ENCODE peak calls at places on chromosomes 11 and 22, in ten cellular contexts. One of them, this sample, is unnamed.

GRCh38 chr11:75105462-75105925 is 8.8 kb upstream of the OR2AT4 start:
- DNase-seq in AG04450: no peak
- DNase-seq in AG10803: no peak
- DNase-seq in OCI-LY7: no peak
- DNase-seq in A549: no peak
- DNase-seq in lower leg skin: no peak
- DNase-seq in WERI-Rb-1: no peak
- DNase-seq in endothelial cell: no peak
- DNase-seq in testis: peak
- DNase-seq in hepatocyte: peak
- DNase-seq in this sample: no peak

GRCh38 chr11:112297248-112297866 is 36.7 kb upstream of the PLET1 start:
- DNase-seq in endothelial cell: no peak
- DNase-seq in AG10803: no peak
- DNase-seq in A549: no peak
- DNase-seq in hepatocyte: no peak
- DNase-seq in OCI-LY7: no peak
- DNase-seq in lower leg skin: no peak
- DNase-seq in AG04450: no peak
- DNase-seq in WERI-Rb-1: no peak
- DNase-seq in testis: no peak
- DNase-seq in this sample: no peak

GRCh38 chr11:2689551-2690260 is 10.1 kb downstream of the KCNQ1OT1 start:
- DNase-seq in lower leg skin: no peak
- DNase-seq in endothelial cell: no peak
- DNase-seq in OCI-LY7: peak
- DNase-seq in AG10803: no peak
- DNase-seq in AG04450: no peak
- DNase-seq in A549: no peak
- DNase-seq in WERI-Rb-1: no peak
- DNase-seq in hepatocyte: no peak
- DNase-seq in testis: no peak
- DNase-seq in this sample: no peak

GRCh38 chr11:99973993-99974392 is 713.1 kb upstream of the ARHGAP42 start:
- DNase-seq in WERI-Rb-1: no peak
- DNase-seq in OCI-LY7: no peak
- DNase-seq in A549: peak
- DNase-seq in AG04450: no peak
- DNase-seq in testis: no peak
- DNase-seq in AG10803: no peak
- DNase-seq in endothelial cell: no peak
- DNase-seq in lower leg skin: no peak
- DNase-seq in hepatocyte: peak
- DNase-seq in this sample: no peak

GRCh38 chr11:19080579-19080993 is 20.1 kb upstream of the MRGPRX2 start:
- DNase-seq in testis: peak
- DNase-seq in endothelial cell: no peak
- DNase-seq in WERI-Rb-1: no peak
- DNase-seq in hepatocyte: peak
- DNase-seq in A549: no peak
- DNase-seq in OCI-LY7: no peak
- DNase-seq in lower leg skin: peak
- DNase-seq in AG04450: no peak
- DNase-seq in AG10803: peak
- DNase-seq in this sample: no peak

GRCh38 chr22:39534591-39535301 is 2.2 kb upstream of the RPS19BP1 start:
- DNase-seq in WERI-Rb-1: peak
- DNase-seq in hepatocyte: peak
- DNase-seq in lower leg skin: peak
- DNase-seq in OCI-LY7: peak
- DNase-seq in endothelial cell: peak
- DNase-seq in A549: peak
- DNase-seq in testis: peak
- DNase-seq in AG04450: no peak
- DNase-seq in AG10803: peak
- DNase-seq in this sample: peak

GRCh38 chr11:75465701-75466531 is 32.9 kb upstream of the KLHL35 start:
- DNase-seq in testis: no peak
- DNase-seq in lower leg skin: no peak
- DNase-seq in hepatocyte: peak
- DNase-seq in A549: no peak
- DNase-seq in WERI-Rb-1: peak
- DNase-seq in endothelial cell: peak
- DNase-seq in AG04450: no peak
- DNase-seq in OCI-LY7: no peak
- DNase-seq in AG10803: peak
- DNase-seq in this sample: no peak

GRCh38 chr11:16881074-16881709 is 133.0 kb downstream of the PLEKHA7 start:
- DNase-seq in hepatocyte: peak
- DNase-seq in lower leg skin: peak
- DNase-seq in OCI-LY7: no peak
- DNase-seq in endothelial cell: no peak
- DNase-seq in WERI-Rb-1: peak
- DNase-seq in A549: no peak
- DNase-seq in AG04450: no peak
- DNase-seq in testis: peak
- DNase-seq in AG10803: peak
- DNase-seq in this sample: no peak

GRCh38 chr11:62501432-62501891 is 45.1 kb downstream of the AHNAK start:
- DNase-seq in AG10803: peak
- DNase-seq in lower leg skin: peak
- DNase-seq in WERI-Rb-1: no peak
- DNase-seq in hepatocyte: no peak
- DNase-seq in AG04450: no peak
- DNase-seq in OCI-LY7: no peak
- DNase-seq in A549: no peak
- DNase-seq in endothelial cell: no peak
- DNase-seq in testis: peak
- DNase-seq in this sample: peak

GRCh38 chr11:120326228-120326627 is 1.1 kb downstream of the TLCD5 start:
- DNase-seq in hepatocyte: no peak
- DNase-seq in AG10803: peak
- DNase-seq in WERI-Rb-1: no peak
- DNase-seq in lower leg skin: no peak
- DNase-seq in OCI-LY7: no peak
- DNase-seq in endothelial cell: no peak
- DNase-seq in testis: no peak
- DNase-seq in A549: no peak
- DNase-seq in AG04450: no peak
- DNase-seq in this sample: no peak

GRCh38 chr11:2929511-2929879 is 275 bp upstream of the PHLDA2 start:
- DNase-seq in endothelial cell: no peak
- DNase-seq in AG10803: peak
- DNase-seq in testis: no peak
- DNase-seq in AG04450: no peak
- DNase-seq in lower leg skin: no peak
- DNase-seq in A549: peak
- DNase-seq in WERI-Rb-1: no peak
- DNase-seq in hepatocyte: peak
- DNase-seq in OCI-LY7: no peak
- DNase-seq in this sample: no peak

GRCh38 chr22:36807627-36808026 is 9.2 kb downstream of the PVALB start:
- DNase-seq in A549: no peak
- DNase-seq in testis: no peak
- DNase-seq in lower leg skin: no peak
- DNase-seq in endothelial cell: no peak
- DNase-seq in hepatocyte: no peak
- DNase-seq in AG10803: no peak
- DNase-seq in WERI-Rb-1: no peak
- DNase-seq in OCI-LY7: no peak
- DNase-seq in AG04450: no peak
- DNase-seq in this sample: no peak

GRCh38 chr22:48662476-48663150 is 1165.1 kb downstream of the BRD1 start:
- DNase-seq in hepatocyte: no peak
- DNase-seq in OCI-LY7: no peak
- DNase-seq in testis: no peak
- DNase-seq in WERI-Rb-1: no peak
- DNase-seq in lower leg skin: no peak
- DNase-seq in AG04450: no peak
- DNase-seq in endothelial cell: no peak
- DNase-seq in AG10803: no peak
- DNase-seq in A549: no peak
- DNase-seq in this sample: no peak

GRCh38 chr11:86571273-86571948 is 101.0 kb downstream of the ME3 start:
- DNase-seq in AG10803: no peak
- DNase-seq in OCI-LY7: no peak
- DNase-seq in WERI-Rb-1: peak
- DNase-seq in AG04450: no peak
- DNase-seq in lower leg skin: no peak
- DNase-seq in testis: no peak
- DNase-seq in A549: peak
- DNase-seq in hepatocyte: peak
- DNase-seq in endothelial cell: peak
- DNase-seq in this sample: peak
- TF ChIP-seq CTCF in AG10803: peak
- TF ChIP-seq CTCF in OCI-LY7: peak
- TF ChIP-seq CTCF in WERI-Rb-1: peak
- TF ChIP-seq CTCF in AG04450: peak
- TF ChIP-seq CTCF in lower leg skin: no peak
- TF ChIP-seq CTCF in testis: peak
- TF ChIP-seq CTCF in A549: peak
- TF ChIP-seq CTCF in hepatocyte: peak
- TF ChIP-seq CTCF in endothelial cell: peak
- TF ChIP-seq CTCF in this sample: peak

GRCh38 chr11:94876645-94877445 is 96.5 kb downstream of the CWC15 start:
- DNase-seq in A549: peak
- DNase-seq in endothelial cell: no peak
- DNase-seq in hepatocyte: peak
- DNase-seq in AG04450: peak
- DNase-seq in testis: peak
- DNase-seq in AG10803: peak
- DNase-seq in lower leg skin: peak
- DNase-seq in OCI-LY7: no peak
- DNase-seq in WERI-Rb-1: no peak
- DNase-seq in this sample: no peak
- TF ChIP-seq CTCF in A549: peak
- TF ChIP-seq CTCF in endothelial cell: no peak
- TF ChIP-seq CTCF in hepatocyte: peak
- TF ChIP-seq CTCF in AG04450: peak
- TF ChIP-seq CTCF in testis: no peak
- TF ChIP-seq CTCF in AG10803: peak
- TF ChIP-seq CTCF in lower leg skin: no peak
- TF ChIP-seq CTCF in OCI-LY7: no peak
- TF ChIP-seq CTCF in WERI-Rb-1: no peak
- TF ChIP-seq CTCF in this sample: no peak

DNA sequence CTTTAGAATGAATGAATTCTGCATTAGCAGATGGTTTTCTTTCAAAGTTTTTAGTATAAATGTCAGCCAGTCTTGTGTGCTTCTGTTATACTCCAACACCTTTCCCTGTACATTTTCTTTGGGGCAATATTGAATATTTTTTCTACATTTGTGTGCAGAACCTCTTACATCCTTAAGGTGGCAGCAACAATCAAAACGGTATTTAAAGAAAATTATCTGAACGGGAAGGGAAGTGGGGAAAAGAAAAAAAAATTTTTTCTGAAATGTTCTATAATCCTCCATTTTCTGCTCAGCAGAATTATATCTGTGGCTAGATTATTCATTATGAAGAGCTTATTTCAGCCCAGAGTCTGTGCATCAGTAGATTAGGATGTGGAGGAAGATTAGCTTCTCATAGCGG is 347.3 kb upstream of the RAG2 start:
- DNase-seq in OCI-LY7: peak
- DNase-seq in endothelial cell: no peak
- DNase-seq in lower leg skin: no peak
- DNase-seq in A549: no peak
- DNase-seq in WERI-Rb-1: no peak
- DNase-seq in hepatocyte: peak
- DNase-seq in AG04450: no peak
- DNase-seq in testis: no peak
- DNase-seq in AG10803: peak
- DNase-seq in this sample: no peak
- TF ChIP-seq CTCF in OCI-LY7: peak
- TF ChIP-seq CTCF in endothelial cell: peak
- TF ChIP-seq CTCF in lower leg skin: no peak
- TF ChIP-seq CTCF in A549: peak
- TF ChIP-seq CTCF in WERI-Rb-1: peak
- TF ChIP-seq CTCF in hepatocyte: peak
- TF ChIP-seq CTCF in AG04450: peak
- TF ChIP-seq CTCF in testis: no peak
- TF ChIP-seq CTCF in AG10803: peak
- TF ChIP-seq CTCF in this sample: peak

DNA sequence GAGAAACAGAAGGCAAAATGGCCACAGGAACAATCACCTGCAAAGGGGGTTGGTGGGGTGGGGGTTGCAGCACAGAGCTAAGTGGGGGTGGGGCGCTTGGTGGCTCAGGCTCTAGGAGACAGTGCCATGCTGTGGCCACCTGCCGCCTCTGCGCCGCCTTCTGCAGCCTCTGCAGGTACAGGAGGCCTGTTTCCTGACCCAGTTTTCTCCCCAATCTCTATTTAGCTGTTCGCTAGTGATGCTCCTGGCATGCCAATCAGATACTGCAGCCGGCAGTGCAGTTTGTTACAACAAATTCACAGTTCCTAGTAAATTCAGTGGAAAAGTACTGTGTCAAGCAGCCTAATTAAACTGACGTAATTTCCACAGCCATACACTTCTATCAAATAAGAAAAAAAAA is 106.4 kb downstream of the SERGEF start:
- DNase-seq in OCI-LY7: peak
- DNase-seq in lower leg skin: no peak
- DNase-seq in A549: no peak
- DNase-seq in WERI-Rb-1: peak
- DNase-seq in AG10803: no peak
- DNase-seq in hepatocyte: peak
- DNase-seq in endothelial cell: peak
- DNase-seq in testis: peak
- DNase-seq in AG04450: no peak
- DNase-seq in this sample: peak
- TF ChIP-seq CTCF in OCI-LY7: peak
- TF ChIP-seq CTCF in lower leg skin: no peak
- TF ChIP-seq CTCF in A549: no peak
- TF ChIP-seq CTCF in WERI-Rb-1: peak
- TF ChIP-seq CTCF in AG10803: peak
- TF ChIP-seq CTCF in hepatocyte: peak
- TF ChIP-seq CTCF in endothelial cell: no peak
- TF ChIP-seq CTCF in testis: no peak
- TF ChIP-seq CTCF in AG04450: no peak
- TF ChIP-seq CTCF in this sample: no peak

GRCh38 chr11:80320765-80321164 is 879.9 kb upstream of the TENM4 start:
- DNase-seq in lower leg skin: no peak
- DNase-seq in endothelial cell: no peak
- DNase-seq in OCI-LY7: no peak
- DNase-seq in AG10803: no peak
- DNase-seq in WERI-Rb-1: no peak
- DNase-seq in A549: no peak
- DNase-seq in testis: no peak
- DNase-seq in AG04450: no peak
- DNase-seq in hepatocyte: no peak
- DNase-seq in this sample: no peak
- TF ChIP-seq CTCF in lower leg skin: no peak
- TF ChIP-seq CTCF in endothelial cell: no peak
- TF ChIP-seq CTCF in OCI-LY7: peak
- TF ChIP-seq CTCF in AG10803: peak
- TF ChIP-seq CTCF in WERI-Rb-1: peak
- TF ChIP-seq CTCF in A549: no peak
- TF ChIP-seq CTCF in testis: no peak
- TF ChIP-seq CTCF in AG04450: peak
- TF ChIP-seq CTCF in hepatocyte: peak
- TF ChIP-seq CTCF in this sample: no peak